ENCODE peak calls at places on chromosome 11, in five cellular contexts. M is suprapubic skin, A is tibial nerve, O is ovary, G is upper lobe of left lung. J is an unnamed sample.

GRCh38 chr11:47566166-47566546 is 757 bp downstream of the PTPMT1 start:
- DNase-seq in M (peak), A (no peak), O (no peak), G (peak), J (no peak)

GRCh38 chr11:14075118-14075601 is 112.6 kb downstream of the SPON1 start:
- DNase-seq in M (no peak), A (no peak), O (no peak), G (no peak), J (no peak)

GRCh38 chr11:102446606-102447005 is 6.0 kb downstream of the TMEM123 start:
- DNase-seq in M (no peak), A (no peak), O (no peak), G (no peak), J (peak)

GRCh38 chr11:115581871-115582639 is 77.8 kb upstream of the CADM1 start:
- DNase-seq in M (no peak), A (no peak), O (no peak), G (no peak), J (no peak)

GRCh38 chr11:17561466-17562001 is 14.5 kb downstream of the OTOG start:
- DNase-seq in M (no peak), A (no peak), O (no peak), G (peak), J (no peak)

GRCh38 chr11:33520103-33520502 is 180.5 kb downstream of the C11orf91 start:
- DNase-seq in M (no peak), A (no peak), O (no peak), G (no peak), J (no peak)

GRCh38 chr11:55457641-55458040 is 89.9 kb downstream of the OR4A15 start:
- DNase-seq in M (no peak), A (no peak), O (no peak), G (no peak), J (no peak)

GRCh38 chr11:70713436-70713835 is 315.1 kb downstream of the CTTN start:
- DNase-seq in M (no peak), A (no peak), O (no peak), G (no peak), J (no peak)

DNA sequence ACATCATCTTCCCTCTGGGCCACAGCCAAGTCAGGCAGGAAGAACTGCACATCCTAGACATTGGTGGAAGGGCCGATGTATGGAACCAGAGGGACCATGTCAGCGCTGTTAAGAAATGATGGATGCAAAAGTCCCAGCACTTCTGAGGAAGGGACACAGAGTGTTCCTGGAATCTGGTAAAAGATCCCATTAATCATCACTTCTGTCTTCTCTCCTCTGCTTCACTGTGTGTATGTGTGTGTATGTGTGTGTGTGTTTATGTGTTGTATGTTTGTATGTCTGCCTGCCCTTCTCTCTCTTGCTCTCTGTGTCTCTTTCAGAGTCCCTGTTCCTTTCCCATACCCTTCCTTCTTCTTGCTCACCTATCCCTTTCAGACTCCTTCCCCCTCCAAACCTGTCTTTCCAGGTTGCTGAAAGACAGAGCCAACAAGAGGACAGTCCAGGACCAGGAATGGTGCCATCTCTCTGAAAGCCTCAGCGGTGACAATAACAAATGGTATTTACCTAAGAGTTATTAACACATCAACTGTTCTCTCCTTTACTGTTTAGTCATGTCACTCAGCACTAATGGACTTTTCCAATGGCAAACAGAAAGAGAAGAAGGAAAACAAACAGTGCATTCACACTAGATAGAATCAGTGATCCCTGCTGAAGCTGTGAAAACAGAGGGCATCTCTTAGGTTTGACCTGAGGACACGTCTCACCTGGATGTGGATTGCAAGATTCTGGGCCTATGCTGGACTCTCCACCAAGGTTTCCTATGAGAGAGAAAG is 47.1 kb downstream of the EHF start:
- DNase-seq in M (no peak), A (no peak), O (no peak), G (no peak), J (peak)
- TF ChIP-seq EP300 in M (no peak), A (no peak), O (no peak), G (no peak), J (no peak)

GRCh38 chr11:129440028-129440630 is 64.5 kb downstream of the BARX2 start:
- DNase-seq in M (no peak), A (no peak), O (no peak), G (no peak), J (no peak)
- TF ChIP-seq EP300 in M (no peak), A (no peak), O (no peak), G (no peak), J (no peak)

DNA sequence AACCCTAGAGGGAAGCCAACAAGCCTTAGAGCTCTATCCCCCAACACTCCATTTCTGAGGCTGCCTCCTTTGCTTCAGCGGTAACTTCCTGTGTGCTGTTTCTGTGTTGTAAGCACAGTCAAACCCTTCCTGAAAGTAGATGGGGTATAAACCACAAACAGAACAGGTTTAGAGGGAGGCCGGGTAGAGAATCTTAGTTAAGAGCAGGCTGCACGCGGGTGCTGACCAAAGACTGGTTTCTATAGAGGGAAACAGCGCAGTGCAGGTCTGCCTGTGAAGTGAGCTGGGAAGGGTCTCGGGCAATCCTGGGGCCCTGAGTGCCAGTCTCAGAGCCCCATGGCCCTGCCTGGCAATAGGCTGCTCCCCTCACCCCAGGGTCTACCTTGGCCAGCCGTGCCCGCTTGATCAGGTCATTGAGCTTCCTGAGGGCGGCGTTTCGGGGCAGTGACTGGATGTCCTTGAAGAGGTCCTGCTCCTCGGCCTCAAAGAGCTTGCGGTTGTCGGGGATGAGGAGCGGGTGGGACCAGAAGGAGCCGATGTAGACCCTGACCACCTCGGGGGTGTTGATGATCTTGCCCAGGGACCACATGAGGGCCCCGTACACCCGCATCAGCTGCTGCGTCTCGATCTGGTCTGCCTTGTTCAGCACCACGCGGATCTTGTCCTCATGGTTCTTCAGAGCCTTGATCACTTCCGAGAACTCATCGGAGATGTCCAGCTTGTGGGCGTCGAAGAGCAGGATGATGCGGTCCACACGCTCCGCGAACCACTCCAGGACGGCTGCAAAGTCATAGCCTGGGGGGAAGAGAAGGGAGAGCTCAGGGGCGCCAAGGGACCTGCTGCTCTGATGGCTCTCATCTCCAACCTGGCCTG is 15.3 kb upstream of the CDC42BPG start:
- DNase-seq in M (no peak), A (no peak), O (no peak), G (no peak), J (no peak)
- TF ChIP-seq EP300 in M (no peak), A (no peak), O (no peak), G (no peak), J (no peak)

GRCh38 chr11:43988040-43988793 is 45.8 kb downstream of the C11orf96 start:
- DNase-seq in M (no peak), A (no peak), O (no peak), G (no peak), J (no peak)
- TF ChIP-seq EP300 in M (no peak), A (no peak), O (no peak), G (no peak), J (no peak)

GRCh38 chr11:124174001-124174400 is 9.1 kb upstream of the OR10D3 start:
- DNase-seq in M (no peak), A (no peak), O (no peak), G (no peak), J (peak)
- TF ChIP-seq EP300 in M (no peak), A (no peak), O (no peak), G (no peak), J (no peak)

DNA sequence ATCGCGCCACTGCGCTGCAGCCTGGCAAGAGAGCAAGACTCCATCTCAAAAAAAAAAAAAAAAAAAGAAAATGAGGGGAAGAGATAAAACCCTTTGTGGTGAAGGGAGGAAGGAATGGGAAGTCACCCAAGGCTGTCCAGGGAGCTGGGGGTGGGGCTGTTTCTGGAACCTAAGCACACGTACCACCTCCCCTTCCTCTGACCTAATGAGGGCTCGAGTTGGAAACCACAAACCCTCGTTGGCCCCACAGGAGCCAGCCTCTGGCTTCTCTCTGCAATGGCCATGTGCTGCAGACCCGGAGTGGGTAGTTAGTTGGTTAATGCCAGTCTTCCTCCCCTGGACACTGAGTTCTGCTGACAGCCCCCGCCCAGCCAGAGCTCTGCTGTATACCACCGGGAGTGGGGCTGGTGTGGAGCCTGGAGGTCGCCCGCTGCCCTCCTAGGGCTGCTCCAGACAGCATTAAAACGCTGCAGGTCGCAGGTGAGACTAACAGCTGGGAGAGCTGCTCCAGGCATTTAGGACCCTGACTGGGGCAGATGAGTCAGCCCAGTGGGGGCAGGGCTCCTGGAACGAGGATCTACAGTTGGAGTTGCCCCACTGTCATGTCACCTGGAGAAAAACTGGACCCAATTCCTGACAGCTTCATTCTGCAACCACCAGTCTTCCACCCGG is at the start of gene LGALS12:
- DNase-seq in M (no peak), A (no peak), O (no peak), G (peak), J (no peak)
- TF ChIP-seq EP300 in M (no peak), A (no peak), O (no peak), G (no peak), J (no peak)

GRCh38 chr11:131165036-131165435 is 205.4 kb upstream of the NTM start:
- DNase-seq in M (no peak), A (no peak), O (no peak), G (no peak), J (no peak)
- TF ChIP-seq EP300 in M (no peak), A (no peak), O (no peak), G (no peak), J (no peak)

DNA sequence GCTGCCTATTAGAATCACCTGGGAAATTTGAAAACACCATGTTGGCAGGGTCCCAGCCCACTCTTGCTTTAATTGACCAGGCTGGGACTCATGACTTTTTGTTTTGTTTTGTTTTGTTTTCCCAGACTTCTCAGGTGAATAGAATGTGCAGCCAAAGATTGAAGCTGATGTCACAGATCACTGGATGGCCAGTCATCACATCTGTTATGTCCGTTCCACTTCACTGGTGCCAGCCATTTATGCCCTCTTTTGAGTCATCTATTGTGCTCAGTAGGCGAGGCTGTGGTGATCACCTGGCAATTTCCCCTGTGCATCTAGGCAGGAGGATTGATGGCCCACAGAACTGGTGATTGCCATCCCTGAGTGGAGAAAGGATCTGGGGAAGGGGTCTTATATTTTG is 297.3 kb downstream of the INSC start:
- DNase-seq in M (no peak), A (no peak), O (no peak), G (no peak), J (no peak)
- TF ChIP-seq EP300 in M (no peak), A (no peak), O (no peak), G (no peak), J (no peak)

GRCh38 chr11:26088391-26088790 is 243.5 kb upstream of the ANO3 start:
- DNase-seq in M (no peak), A (no peak), O (no peak), G (no peak), J (no peak)
- TF ChIP-seq EP300 in M (no peak), A (no peak), O (no peak), G (no peak), J (no peak)

GRCh38 chr11:61359541-61359940 is 2.1 kb downstream of the CYB561A3 start:
- DNase-seq in M (no peak), A (no peak), O (no peak), G (no peak), J (no peak)

GRCh38 chr11:61361237-61361636 is 445 bp downstream of the CYB561A3 start:
- DNase-seq in M (no peak), A (no peak), O (no peak), G (no peak), J (no peak)

GRCh38 chr11:61364012-61364396 is 1.8 kb downstream of the TMEM138 start:
- DNase-seq in M (no peak), A (no peak), O (no peak), G (no peak), J (no peak)

GRCh38 chr11:61362542-61362875 is 335 bp downstream of the TMEM138 start:
- DNase-seq in M (no peak), A (no peak), O (no peak), G (no peak), J (peak)

GRCh38 chr11:61361686-61362541 is at the start of the genes CYB561A3 and TMEM138:
- DNase-seq in M (peak), A (peak), O (peak), G (peak), J (peak)
- TF ChIP-seq EP300 in M (no peak), A (peak), O (no peak), G (no peak), J (no peak)